ENCODE peak calls at places on chromosome 13, in ten cellular contexts. D, V, M, J, A, I, H, Q, O and K are unnamed samples. For H3K4me1, the result is how much of the 10 kb centered on the place peaks cover.

GRCh38 chr13:94312511-94313191 is 166.8 kb downstream of the DCT start:
- DNase-seq in D (no peak), V (no peak), M (no peak), J (no peak), A (no peak), I (no peak), H (no peak), Q (no peak), O (no peak), K (no peak)

GRCh38 chr13:32883501-32883900 is 132.7 kb upstream of the KL start:
- DNase-seq in D (peak), V (no peak), M (no peak), J (no peak), A (no peak), I (peak), H (no peak), Q (no peak), O (no peak), K (no peak)

GRCh38 chr13:29619995-29620394 is 24.5 kb upstream of the SLC7A1 start:
- DNase-seq in D (no peak), V (no peak), M (no peak), J (no peak), A (no peak), I (peak), H (no peak), Q (no peak), O (no peak), K (no peak)

GRCh38 chr13:73449258-73449657 is 390.5 kb downstream of the KLF5 start:
- DNase-seq in D (no peak), V (no peak), M (no peak), J (no peak), A (no peak), I (peak), H (no peak), Q (no peak), O (no peak), K (no peak)

GRCh38 chr13:111484129-111484925 is 163.9 kb downstream of the TEX29 start:
- DNase-seq in D (no peak), V (no peak), M (no peak), J (no peak), A (peak), I (no peak), H (no peak), Q (no peak), O (peak), K (no peak)

GRCh38 chr13:95784891-95785290 is 108.0 kb downstream of the DNAJC3 start:
- DNase-seq in D (no peak), V (no peak), M (no peak), J (no peak), A (no peak), I (peak), H (no peak), Q (no peak), O (no peak), K (no peak)

GRCh38 chr13:28558126-28558525 is 63.2 kb upstream of the FLT1 start:
- DNase-seq in D (no peak), V (no peak), M (no peak), J (no peak), A (no peak), I (peak), H (no peak), Q (no peak), O (no peak), K (no peak)

GRCh38 chr13:114080739-114081561 is 51.5 kb downstream of the RASA3 start:
- DNase-seq in D (no peak), V (peak), M (no peak), J (peak), A (no peak), I (no peak), H (peak), Q (peak), O (peak), K (no peak)

GRCh38 chr13:20525601-20526544 is at the start of gene CRYL1:
- DNase-seq in D (peak), V (peak), M (peak), J (peak), A (peak), I (peak), H (peak), Q (peak), O (peak), K (no peak)
- TF ChIP-seq POLR2A in D (peak), V (peak), M (peak), J (no peak), A (no peak), I (peak), H (no peak), Q (peak), O (peak), K (peak)

GRCh38 chr13:39415403-39415802 is 187.6 kb downstream of the LHFPL6 start:
- DNase-seq in D (peak), V (no peak), M (no peak), J (peak), A (no peak), I (peak), H (no peak), Q (no peak), O (peak), K (no peak)
- H3K27ac ChIP-seq in D (no peak), V (no peak), M (no peak), J (peak), A (peak), I (no peak), H (no peak), Q (peak), O (no peak), K (peak)

GRCh38 chr13:40974460-40975407 is 44.4 kb downstream of the ELF1 start:
- DNase-seq in D (peak), V (peak), M (peak), J (no peak), A (no peak), I (peak), H (no peak), Q (no peak), O (no peak), K (no peak)

GRCh38 chr13:40970803-40971202 is 48.3 kb downstream of the ELF1 start:
- DNase-seq in D (no peak), V (no peak), M (no peak), J (no peak), A (no peak), I (no peak), H (no peak), Q (no peak), O (no peak), K (no peak)

GRCh38 chr13:40975441-40975840 is 43.7 kb downstream of the ELF1 start:
- DNase-seq in D (no peak), V (no peak), M (no peak), J (no peak), A (no peak), I (no peak), H (no peak), Q (no peak), O (no peak), K (no peak)

GRCh38 chr13:40971321-40971720 is 47.8 kb downstream of the ELF1 start:
- DNase-seq in D (no peak), V (no peak), M (no peak), J (no peak), A (no peak), I (no peak), H (no peak), Q (no peak), O (no peak), K (no peak)

GRCh38 chr13:40973409-40973808 is 45.7 kb downstream of the ELF1 start:
- DNase-seq in D (no peak), V (no peak), M (no peak), J (no peak), A (no peak), I (no peak), H (no peak), Q (no peak), O (no peak), K (no peak)
- H3K4me1 ChIP-seq in D (half or more), V (half or more), M (under half), J (under half), A (half or more), I (under half), H (half or more), Q (half or more), O (under half), K (half or more)

GRCh38 chr13:46170268-46170667 is 11.7 kb downstream of the LCP1 start:
- DNase-seq in D (peak), V (no peak), M (no peak), J (no peak), A (peak), I (no peak), H (no peak), Q (no peak), O (no peak), K (no peak)
- TF ChIP-seq POLR2A in D (no peak), V (no peak), M (no peak), J (no peak), A (no peak), I (no peak), H (no peak), Q (no peak), O (no peak), K (no peak)

GRCh38 chr13:110382229-110382628 is 75.1 kb downstream of the COL4A2 start:
- DNase-seq in D (no peak), V (no peak), M (no peak), J (no peak), A (no peak), I (peak), H (no peak), Q (no peak), O (no peak), K (no peak)
- H3K27ac ChIP-seq in D (no peak), V (no peak), M (no peak), J (no peak), A (peak), I (no peak), H (no peak), Q (no peak), O (no peak), K (no peak)